ENCODE peak calls at places on chromosome 14, in five cellular contexts. One of them, this sample, is unnamed.

GRCh38 chr14:19974844-19975243 is 547 bp upstream of the OR4K15 start:
- DNase-seq in NB4: no peak
- DNase-seq in lower leg skin: no peak
- DNase-seq in ovary: no peak
- DNase-seq in adrenal gland: no peak
- DNase-seq in this sample: no peak

GRCh38 chr14:100332797-100333196 is 9.7 kb downstream of the SLC25A47 start:
- DNase-seq in NB4: no peak
- DNase-seq in lower leg skin: no peak
- DNase-seq in ovary: peak; percentile 8
- DNase-seq in adrenal gland: no peak
- DNase-seq in this sample: no peak

GRCh38 chr14:53151523-53151866 is 1.6 kb downstream of the DDHD1 start:
- DNase-seq in adrenal gland: no peak
- DNase-seq in NB4: no peak
- DNase-seq in ovary: no peak
- DNase-seq in lower leg skin: no peak
- DNase-seq in this sample: no peak

GRCh38 chr14:90818715-90819114 is 2.5 kb upstream of the TTC7B start:
- DNase-seq in NB4: no peak
- DNase-seq in adrenal gland: no peak
- DNase-seq in lower leg skin: no peak
- DNase-seq in ovary: no peak
- DNase-seq in this sample: no peak

GRCh38 chr14:50113381-50113811 is 3.0 kb downstream of the VCPKMT start:
- DNase-seq in adrenal gland: no peak
- DNase-seq in NB4: no peak
- DNase-seq in ovary: no peak
- DNase-seq in lower leg skin: no peak
- DNase-seq in this sample: no peak

GRCh38 chr14:28294834-28295440 is 471.6 kb upstream of the FOXG1 start:
- DNase-seq in NB4: peak; percentile 75
- DNase-seq in adrenal gland: no peak
- DNase-seq in lower leg skin: no peak
- DNase-seq in ovary: no peak
- DNase-seq in this sample: peak; percentile 4

GRCh38 chr14:105324080-105324778 is 9.7 kb downstream of the PACS2 start:
- DNase-seq in NB4: no peak
- DNase-seq in ovary: no peak
- DNase-seq in adrenal gland: no peak
- DNase-seq in lower leg skin: no peak
- DNase-seq in this sample: no peak

GRCh38 chr14:96953443-96953842 is 156.3 kb downstream of the VRK1 start:
- DNase-seq in lower leg skin: peak; percentile 56
- DNase-seq in NB4: no peak
- DNase-seq in ovary: no peak
- DNase-seq in adrenal gland: no peak
- DNase-seq in this sample: no peak

GRCh38 chr14:65704412-65704811 is 291.9 kb downstream of the FUT8 start:
- DNase-seq in lower leg skin: no peak
- DNase-seq in adrenal gland: no peak
- DNase-seq in NB4: no peak
- DNase-seq in ovary: no peak
- DNase-seq in this sample: no peak

GRCh38 chr14:55781046-55781445 is 201.0 kb downstream of the KTN1 start:
- DNase-seq in ovary: no peak
- DNase-seq in NB4: no peak
- DNase-seq in adrenal gland: no peak
- DNase-seq in lower leg skin: no peak
- DNase-seq in this sample: no peak

GRCh38 chr14:31307198-31307597 is 99.6 kb upstream of the HECTD1 start:
- DNase-seq in adrenal gland: no peak
- DNase-seq in lower leg skin: no peak
- DNase-seq in NB4: no peak
- DNase-seq in ovary: no peak
- DNase-seq in this sample: no peak

GRCh38 chr14:99320105-99320572 is 48.1 kb upstream of the BCL11B start:
- DNase-seq in ovary: no peak
- DNase-seq in lower leg skin: peak; percentile 76
- DNase-seq in adrenal gland: peak; percentile 30
- DNase-seq in NB4: peak; percentile 72
- DNase-seq in this sample: peak; percentile 78

GRCh38 chr14:69571879-69572633 is 2.6 kb downstream of the CCDC177 start:
- DNase-seq in lower leg skin: no peak
- DNase-seq in NB4: peak; percentile 8
- DNase-seq in ovary: peak; percentile 45
- DNase-seq in adrenal gland: no peak
- DNase-seq in this sample: peak; percentile 53

GRCh38 chr14:105974902-105975301 is 448.5 kb downstream of the TMEM121 start:
- DNase-seq in NB4: peak; percentile 82
- DNase-seq in adrenal gland: no peak
- DNase-seq in lower leg skin: peak; percentile 84
- DNase-seq in ovary: no peak
- DNase-seq in this sample: peak; percentile 50

GRCh38 chr14:77967110-77967509 is 167.2 kb downstream of the ADCK1 start:
- DNase-seq in adrenal gland: no peak
- DNase-seq in ovary: no peak
- DNase-seq in NB4: no peak
- DNase-seq in lower leg skin: no peak
- DNase-seq in this sample: no peak

GRCh38 chr14:38209572-38210159 is 2.0 kb downstream of the SSTR1 start:
- DNase-seq in adrenal gland: no peak
- DNase-seq in ovary: no peak
- DNase-seq in lower leg skin: no peak
- DNase-seq in NB4: no peak
- DNase-seq in this sample: no peak

GRCh38 chr14:64942531-64943111 is at the start of gene GPX2:
- DNase-seq in adrenal gland: peak; percentile 14
- DNase-seq in lower leg skin: peak; percentile 87
- DNase-seq in ovary: no peak
- DNase-seq in NB4: no peak
- DNase-seq in this sample: no peak

GRCh38 chr14:56585461-56586084 is 6.0 kb downstream of the TMEM260 start:
- DNase-seq in ovary: no peak
- DNase-seq in adrenal gland: no peak
- DNase-seq in lower leg skin: no peak
- DNase-seq in NB4: no peak
- DNase-seq in this sample: no peak

GRCh38 chr14:99118046-99118721 is 153.8 kb downstream of the BCL11B start:
- DNase-seq in NB4: peak; percentile 58
- DNase-seq in lower leg skin: peak; percentile 85
- DNase-seq in adrenal gland: no peak
- DNase-seq in ovary: no peak
- DNase-seq in this sample: no peak

GRCh38 chr14:87745507-87746118 is 247.4 kb downstream of the GALC start:
- DNase-seq in NB4: peak; percentile 53
- DNase-seq in lower leg skin: no peak
- DNase-seq in adrenal gland: peak; percentile 29
- DNase-seq in ovary: no peak
- DNase-seq in this sample: peak; percentile 8

GRCh38 chr14:30277268-30277667 is 281.7 kb upstream of the G2E3 start:
- DNase-seq in lower leg skin: no peak
- DNase-seq in NB4: no peak
- DNase-seq in ovary: no peak
- DNase-seq in adrenal gland: no peak
- DNase-seq in this sample: no peak

GRCh38 chr14:61455351-61455750 is 134.0 kb downstream of the PRKCH start:
- DNase-seq in lower leg skin: no peak
- DNase-seq in adrenal gland: no peak
- DNase-seq in ovary: no peak
- DNase-seq in NB4: no peak
- DNase-seq in this sample: peak; percentile 2

GRCh38 chr14:96086032-96086431 is 46.9 kb downstream of the C14orf132 start:
- DNase-seq in lower leg skin: no peak
- DNase-seq in NB4: no peak
- DNase-seq in ovary: no peak
- DNase-seq in adrenal gland: no peak
- DNase-seq in this sample: no peak

GRCh38 chr14:43894534-43894933 is 612.5 kb downstream of the FSCB start:
- DNase-seq in adrenal gland: no peak
- DNase-seq in ovary: no peak
- DNase-seq in lower leg skin: no peak
- DNase-seq in NB4: peak; percentile 48
- DNase-seq in this sample: peak; percentile 34

GRCh38 chr14:63852271-63852816 is 460 bp upstream of the SYNE2 start:
- DNase-seq in ovary: no peak
- DNase-seq in adrenal gland: no peak
- DNase-seq in lower leg skin: peak; percentile 86
- DNase-seq in NB4: no peak
- DNase-seq in this sample: peak; percentile 30

GRCh38 chr14:76768201-76768656 is 7.0 kb downstream of the VASH1 start:
- DNase-seq in adrenal gland: no peak
- DNase-seq in ovary: no peak
- DNase-seq in NB4: peak; percentile 81
- DNase-seq in lower leg skin: peak; percentile 80
- DNase-seq in this sample: peak; percentile 89

GRCh38 chr14:70622111-70622712 is 19.5 kb upstream of the TTC9 start:
- DNase-seq in NB4: peak; percentile 33
- DNase-seq in ovary: no peak
- DNase-seq in lower leg skin: no peak
- DNase-seq in adrenal gland: no peak
- DNase-seq in this sample: peak; percentile 10

GRCh38 chr14:85416771-85417170 is 113.2 kb upstream of the FLRT2 start:
- DNase-seq in adrenal gland: no peak
- DNase-seq in ovary: no peak
- DNase-seq in NB4: peak; percentile 38
- DNase-seq in lower leg skin: no peak
- DNase-seq in this sample: no peak

DNA sequence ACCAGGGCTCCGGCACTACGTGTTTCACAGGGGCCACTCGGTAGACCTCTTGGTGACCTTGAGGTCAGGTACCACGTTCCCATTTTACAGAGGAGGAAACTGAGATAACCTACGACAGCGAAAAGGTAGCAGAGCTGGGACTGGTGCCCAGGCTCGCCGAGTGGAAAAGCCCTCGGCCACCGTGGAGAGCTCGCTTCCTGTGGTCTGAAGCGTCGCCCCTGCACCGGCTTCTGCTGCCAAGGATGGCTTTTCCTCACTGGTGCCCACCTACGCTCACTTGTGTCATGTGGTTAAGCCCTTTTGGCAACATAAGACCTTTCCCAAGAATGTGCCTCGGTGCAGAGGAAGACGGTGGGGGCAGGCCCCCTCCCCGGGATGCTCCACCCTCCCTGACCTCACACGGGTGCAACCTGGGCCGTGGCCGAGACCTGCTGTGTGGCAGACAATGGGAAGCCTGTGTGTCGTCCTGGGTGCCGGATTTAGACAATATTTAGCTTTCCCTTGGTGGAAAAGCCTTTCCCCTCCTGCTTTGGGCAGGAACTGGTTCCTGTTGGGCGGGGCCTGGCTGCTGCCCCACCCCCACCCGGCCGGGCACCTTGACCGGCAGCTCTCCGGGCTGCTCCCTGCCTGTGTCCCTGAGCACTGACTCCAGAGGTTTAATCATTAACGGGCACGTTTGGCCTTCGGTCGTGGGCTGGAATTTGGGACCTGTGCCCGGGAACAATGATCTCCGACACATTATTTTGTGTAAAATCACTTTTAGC is 32.4 kb upstream of the PPP1R13B start:
- DNase-seq in NB4: no peak
- DNase-seq in adrenal gland: peak; percentile 74
- DNase-seq in lower leg skin: no peak
- DNase-seq in ovary: peak; percentile 71
- DNase-seq in this sample: no peak
- TF ChIP-seq POLR2A in NB4: no peak
- TF ChIP-seq POLR2A in adrenal gland: peak; percentile 40
- TF ChIP-seq POLR2A in lower leg skin: no peak
- TF ChIP-seq POLR2A in ovary: no peak
- TF ChIP-seq POLR2A in this sample: no peak

DNA sequence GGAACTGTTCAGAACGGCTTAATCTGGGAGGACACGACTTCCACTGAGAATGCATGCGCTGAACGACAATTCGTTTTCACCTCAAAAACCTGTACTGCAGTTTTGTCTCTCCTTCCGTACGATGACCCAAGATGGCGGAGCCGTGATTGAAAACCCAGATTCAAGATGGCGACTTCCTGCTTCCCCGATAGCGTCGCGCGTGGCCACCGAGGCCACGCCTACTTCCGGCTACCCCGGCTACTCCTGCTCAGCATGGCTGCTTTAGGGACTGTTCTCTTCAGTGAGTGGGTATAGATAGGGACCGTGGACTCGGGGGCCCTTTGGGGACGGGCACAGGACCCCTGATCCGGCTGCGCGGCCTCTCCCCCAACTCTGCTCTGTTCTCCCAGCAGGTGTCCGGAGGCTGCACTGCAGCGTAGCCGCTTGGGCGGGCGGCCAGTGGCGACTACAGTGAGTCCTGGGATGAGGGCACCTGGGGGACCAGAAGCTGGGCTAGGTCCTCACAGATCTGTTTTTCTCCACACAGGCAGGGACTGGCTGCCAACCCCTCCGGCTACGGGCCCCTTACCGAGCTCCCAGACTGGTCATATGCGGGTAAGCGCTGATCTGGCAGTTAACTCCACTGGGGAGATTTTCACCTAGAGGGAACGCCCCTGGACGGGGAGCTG is at the start of gene MRPL52:
- DNase-seq in adrenal gland: peak; percentile 88
- DNase-seq in lower leg skin: peak; percentile 97
- DNase-seq in NB4: peak; percentile 93
- DNase-seq in ovary: peak; percentile 89
- DNase-seq in this sample: peak; percentile 93
- TF ChIP-seq POLR2A in adrenal gland: no peak
- TF ChIP-seq POLR2A in lower leg skin: no peak
- TF ChIP-seq POLR2A in NB4: peak; percentile 87
- TF ChIP-seq POLR2A in ovary: no peak
- TF ChIP-seq POLR2A in this sample: peak; percentile 66

GRCh38 chr14:24442240-24443052 is at the start of gene SDR39U1:
- DNase-seq in lower leg skin: peak; percentile 100
- DNase-seq in adrenal gland: peak; percentile 96
- DNase-seq in ovary: peak; percentile 96
- DNase-seq in NB4: peak; percentile 98
- DNase-seq in this sample: peak; percentile 99
- TF ChIP-seq POLR2A in lower leg skin: peak; percentile 66
- TF ChIP-seq POLR2A in adrenal gland: peak; percentile 97
- TF ChIP-seq POLR2A in ovary: peak; percentile 96
- TF ChIP-seq POLR2A in NB4: peak; percentile 85
- TF ChIP-seq POLR2A in this sample: peak; percentile 94

DNA sequence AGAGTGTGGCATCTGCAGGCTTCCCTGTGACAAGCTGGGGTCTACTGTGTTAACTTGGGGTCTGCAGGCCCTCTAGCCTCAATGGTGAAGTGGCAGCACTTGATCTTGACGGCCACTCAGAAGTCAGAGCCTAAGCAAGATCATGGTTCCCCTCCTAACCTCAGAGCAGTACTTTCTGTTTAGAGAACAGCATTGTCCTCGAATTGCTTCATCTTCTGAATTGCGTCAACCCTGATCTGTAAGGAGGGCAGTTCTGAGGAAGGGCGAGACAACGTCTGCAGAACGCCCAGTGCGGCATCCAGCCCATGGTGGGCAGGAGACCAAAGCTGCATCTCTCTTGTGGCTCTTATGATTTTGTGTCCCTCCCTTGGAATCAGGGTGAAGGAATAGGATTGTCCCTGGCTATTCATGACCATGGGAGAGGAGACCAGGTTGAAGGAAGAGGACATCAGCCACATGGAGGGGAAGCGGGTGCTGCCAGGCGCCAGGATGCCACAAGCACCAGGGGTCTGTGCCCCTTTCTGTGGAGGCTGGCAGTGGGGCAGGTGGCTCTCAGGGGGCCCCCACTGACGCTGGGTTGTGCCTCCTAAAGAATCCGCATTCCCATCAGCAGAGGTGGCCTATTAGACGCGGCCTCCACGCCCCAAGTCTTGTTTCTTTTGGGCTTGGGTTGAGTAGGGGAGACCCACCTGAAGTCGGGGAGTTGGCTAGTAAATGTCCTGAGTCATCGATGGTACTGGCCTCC is 2.2 kb downstream of the SERPINA9 start:
- DNase-seq in NB4: peak; percentile 81
- DNase-seq in ovary: no peak
- DNase-seq in lower leg skin: peak; percentile 31
- DNase-seq in adrenal gland: no peak
- DNase-seq in this sample: no peak
- TF ChIP-seq POLR2A in NB4: no peak
- TF ChIP-seq POLR2A in ovary: no peak
- TF ChIP-seq POLR2A in lower leg skin: no peak
- TF ChIP-seq POLR2A in adrenal gland: no peak
- TF ChIP-seq POLR2A in this sample: no peak

This sample was measured in erythroblast.